ENCODE peak calls at places on chromosomes 12 and 14, in nine cellular contexts. O is glutamatergic neuron, F is dorsolateral prefrontal cortex, A is heart right ventricle, Q is mucosa of descending colon, U is testis, D is astrocyte of the spinal cord, Y is fibroblast of the aortic adventitia, K is fibroblast of pulmonary artery. T is an unnamed sample.

GRCh38 chr14:58969951-58970751 is 218.3 kb upstream of the DAAM1 start:
- DNase-seq in Q (no peak), A (no peak), K (peak), U (no peak), D (peak), Y (peak), O (no peak), F (no peak), T (peak)

GRCh38 chr14:98501335-98501734 is 770.7 kb downstream of the BCL11B start:
- DNase-seq in D (no peak), U (no peak), F (no peak), K (no peak), A (no peak), O (no peak), Y (no peak), Q (no peak), T (no peak)

GRCh38 chr12:40566246-40566645 is 126.0 kb upstream of the CNTN1 start:
- DNase-seq in Q (no peak), U (peak), A (no peak), Y (no peak), D (no peak), K (no peak), F (no peak), O (no peak), T (no peak)

GRCh38 chr14:102217987-102218421 is 78.3 kb downstream of the WDR20 start:
- DNase-seq in D (no peak), A (no peak), K (no peak), Y (no peak), Q (no peak), F (no peak), U (no peak), O (no peak), T (no peak)

GRCh38 chr12:68899251-68899771 is 33.7 kb downstream of the CPM start:
- DNase-seq in K (peak), Y (peak), D (peak), A (no peak), Q (peak), O (no peak), F (peak), U (peak), T (no peak)

GRCh38 chr12:122646568-122647220 is 56.5 kb downstream of the HCAR2 start:
- DNase-seq in F (no peak), D (peak), U (no peak), K (peak), O (no peak), Y (peak), A (no peak), Q (no peak), T (peak)

GRCh38 chr12:69688496-69689427 is 10.3 kb downstream of the BEST3 start:
- DNase-seq in D (peak), U (peak), A (peak), Q (peak), K (peak), O (no peak), F (peak), Y (peak), T (peak)

GRCh38 chr14:64508215-64508776 is 3.7 kb downstream of the ZBTB1 start:
- DNase-seq in F (no peak), U (no peak), Q (no peak), D (no peak), A (no peak), O (no peak), K (no peak), Y (no peak), T (peak)

GRCh38 chr12:31773223-31773750 is 44.5 kb upstream of the AMN1 start:
- DNase-seq in D (no peak), O (no peak), K (peak), A (no peak), Q (no peak), F (no peak), Y (peak), U (no peak), T (peak)

GRCh38 chr12:64450711-64451486 is 1.0 kb upstream of the TBK1 start:
- DNase-seq in Q (no peak), A (no peak), Y (peak), K (no peak), F (peak), U (peak), O (no peak), D (peak), T (peak)

GRCh38 chr14:60195179-60195810 is 30.1 kb upstream of the DHRS7 start:
- DNase-seq in Y (peak), U (no peak), A (no peak), K (peak), O (no peak), Q (no peak), F (no peak), D (no peak), T (peak)

GRCh38 chr12:21725731-21726130 is 48.8 kb downstream of the KCNJ8 start:
- DNase-seq in D (no peak), O (no peak), U (no peak), A (no peak), F (no peak), Q (no peak), K (no peak), Y (peak), T (no peak)

GRCh38 chr12:21731144-21731543 is 43.4 kb downstream of the KCNJ8 start:
- DNase-seq in Q (no peak), F (no peak), K (no peak), O (no peak), Y (no peak), U (no peak), D (no peak), A (no peak), T (no peak)
- TF ChIP-seq CTCF in Q (no peak), F (no peak), K (no peak), O (no peak), Y (no peak), U (no peak), D (no peak), A (no peak), T (no peak)

GRCh38 chr12:109798691-109799090 is 34.5 kb downstream of the TRPV4 start:
- DNase-seq in Y (no peak), Q (no peak), O (no peak), D (no peak), A (no peak), F (no peak), K (no peak), U (no peak), T (no peak)

GRCh38 chr12:109796057-109796456 is 37.1 kb downstream of the TRPV4 start:
- DNase-seq in Y (no peak), U (no peak), O (no peak), F (no peak), K (no peak), D (no peak), A (no peak), Q (no peak), T (no peak)

GRCh38 chr12:109800536-109800935 is 32.7 kb downstream of the TRPV4 start:
- DNase-seq in A (no peak), U (no peak), O (no peak), K (no peak), Q (no peak), F (no peak), D (no peak), Y (no peak), T (no peak)

GRCh38 chr12:109795023-109795422 is 38.2 kb downstream of the TRPV4 start:
- DNase-seq in O (no peak), U (no peak), A (no peak), Y (peak), Q (no peak), D (no peak), F (no peak), K (peak), T (no peak)

DNA sequence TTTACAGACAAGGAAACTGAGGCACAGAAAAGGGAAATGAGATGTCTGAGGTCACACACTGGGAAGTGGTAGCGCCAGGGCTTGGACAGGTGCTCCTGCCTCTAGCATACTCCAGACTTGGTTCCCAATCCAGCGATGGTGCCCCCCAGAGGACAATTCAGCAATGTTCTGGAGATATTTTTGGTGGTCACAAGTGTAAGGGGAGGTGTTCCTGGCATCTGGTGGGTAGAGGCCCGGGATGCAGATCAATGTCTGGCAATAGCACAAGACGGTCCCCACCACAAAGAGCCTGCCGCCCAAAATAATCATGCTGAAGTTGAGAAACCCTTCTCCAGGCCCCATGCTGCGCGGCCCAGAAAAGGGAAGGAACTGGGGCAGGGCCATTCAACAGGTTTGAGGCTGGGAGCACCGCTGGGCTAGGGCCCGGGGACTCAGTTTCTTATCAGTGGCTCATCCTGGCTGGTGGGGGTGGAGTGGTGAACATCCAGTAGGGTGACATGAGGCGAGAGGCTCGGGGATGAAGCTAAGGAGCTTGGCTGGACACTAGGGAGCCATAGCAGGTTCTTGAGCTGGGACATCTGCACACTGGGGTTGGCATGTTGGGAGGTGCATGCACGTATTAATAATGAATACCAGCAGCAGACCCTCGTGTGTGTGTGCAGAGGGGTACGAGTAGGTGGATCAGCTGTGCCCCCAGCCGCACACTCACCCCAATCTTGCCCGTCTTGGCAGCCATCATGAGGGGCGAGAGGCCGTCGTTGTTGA is 35.1 kb downstream of the TRPV4 start:
- DNase-seq in Y (no peak), K (no peak), U (peak), D (no peak), Q (no peak), A (no peak), F (no peak), O (no peak), T (no peak)
- TF ChIP-seq CTCF in Y (peak), K (peak), U (no peak), D (no peak), Q (no peak), A (no peak), F (peak), O (no peak), T (no peak)

DNA sequence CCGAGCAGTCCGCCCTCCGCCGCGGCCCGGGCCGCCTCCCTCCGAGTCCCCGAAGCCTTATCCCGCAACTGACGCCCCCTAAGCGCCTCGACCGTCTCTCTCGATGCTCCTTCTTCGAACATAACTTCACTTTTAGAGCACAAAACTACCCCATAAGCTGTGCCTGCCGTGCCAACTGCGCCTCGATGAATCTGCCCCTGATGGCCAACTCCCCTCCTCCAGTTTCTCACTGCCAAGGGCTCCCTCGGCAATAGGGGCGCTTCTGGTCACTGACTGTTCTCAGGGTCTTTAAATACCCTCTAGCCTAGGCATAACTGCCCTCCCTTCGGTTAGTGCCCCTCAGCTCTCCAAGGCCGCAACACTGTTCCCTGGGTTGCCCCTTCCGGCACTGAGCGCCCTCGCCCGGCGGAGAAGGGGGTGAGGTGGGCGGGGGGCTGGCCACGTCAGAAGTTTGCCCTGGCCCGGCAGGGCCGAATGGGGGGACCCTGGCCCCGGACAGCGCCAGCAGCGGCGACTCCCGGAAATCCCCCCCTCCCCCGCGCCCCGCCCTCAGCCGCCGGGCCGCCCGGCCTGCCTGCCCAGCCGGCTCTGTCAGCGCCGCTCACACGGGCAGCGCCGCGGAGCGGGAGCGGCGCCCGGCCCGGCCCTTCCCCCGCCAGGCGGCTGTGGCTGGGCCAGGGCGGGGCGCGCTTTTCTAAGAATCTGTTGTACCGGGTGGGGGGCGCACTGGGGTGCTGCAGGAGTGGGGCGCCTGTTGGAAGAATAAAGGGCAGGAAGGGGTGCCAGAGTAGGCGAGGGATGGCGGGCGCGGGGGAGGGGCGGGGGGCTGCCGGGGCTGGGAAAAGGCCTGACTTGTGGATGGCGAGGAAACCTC is 10.6 kb downstream of the RARG start:
- DNase-seq in D (peak), Y (peak), U (peak), O (peak), F (no peak), A (peak), Q (peak), K (peak), T (peak)
- TF ChIP-seq CTCF in D (peak), Y (no peak), U (no peak), O (no peak), F (peak), A (peak), Q (no peak), K (peak), T (peak)

GRCh38 chr14:93984987-93985410 is 8.6 kb upstream of the ASB2 start:
- DNase-seq in K (peak), Q (no peak), F (peak), O (peak), D (peak), Y (peak), A (no peak), U (peak), T (peak)
- TF ChIP-seq CTCF in K (peak), Q (no peak), F (peak), O (peak), D (peak), Y (peak), A (no peak), U (no peak), T (peak)

GRCh38 chr14:67137744-67138371 is 51.4 kb upstream of the GARIN2 start:
- DNase-seq in O (no peak), K (peak), F (no peak), U (no peak), D (peak), A (no peak), Q (no peak), Y (peak), T (peak)
- TF ChIP-seq CTCF in O (peak), K (peak), F (peak), U (no peak), D (peak), A (peak), Q (no peak), Y (peak), T (peak)

GRCh38 chr14:91897121-91897701 is 29.9 kb upstream of the TC2N start:
- DNase-seq in D (peak), U (peak), Q (no peak), A (peak), Y (peak), K (peak), F (peak), O (no peak), T (no peak)

GRCh38 chr14:91899777-91900176 is 32.4 kb upstream of the TC2N start:
- DNase-seq in A (no peak), Y (peak), Q (no peak), U (peak), O (no peak), F (no peak), D (no peak), K (peak), T (no peak)

GRCh38 chr14:91898256-91898843 is 31.0 kb upstream of the TC2N start:
- DNase-seq in F (no peak), K (peak), Q (no peak), Y (no peak), A (no peak), U (no peak), O (no peak), D (peak), T (no peak)

GRCh38 chr14:91901449-91902250 is 34.3 kb upstream of the TC2N start:
- DNase-seq in K (peak), O (no peak), A (peak), Q (no peak), Y (peak), F (no peak), U (peak), D (no peak), T (no peak)

GRCh38 chr14:91899213-91899612 is 31.9 kb upstream of the TC2N start:
- DNase-seq in Y (no peak), K (no peak), O (no peak), D (no peak), U (no peak), Q (no peak), F (no peak), A (no peak), T (peak)
- TF ChIP-seq CTCF in Y (no peak), K (no peak), O (no peak), D (no peak), U (no peak), Q (no peak), F (no peak), A (no peak), T (peak)

GRCh38 chr12:130747867-130748740 is 32.0 kb upstream of the RIMBP2 start:
- DNase-seq in U (peak), Y (peak), O (peak), F (peak), Q (no peak), A (peak), K (peak), D (peak), T (peak)
- TF ChIP-seq CTCF in U (peak), Y (peak), O (peak), F (peak), Q (peak), A (peak), K (peak), D (peak), T (peak)

T was measured in GM12865.